ENCODE peak calls at places on chromosomes 12 and 14, in nine cellular contexts. R, P, C, D, M, X, B, H and Z are unnamed samples.

GRCh38 chr12:115437061-115437567 is 753.1 kb upstream of the TBX3 start:
- DNase-seq in X (no peak), M (no peak), R (no peak), C (peak), H (no peak), D (peak), P (no peak), B (peak), Z (no peak)

GRCh38 chr12:123369209-123369608 is 4.6 kb upstream of the SBNO1 start:
- DNase-seq in X (no peak), C (no peak), R (no peak), D (no peak), B (no peak), P (no peak), H (no peak), M (no peak), Z (no peak)

GRCh38 chr14:100899841-100900771 is 3.4 kb downstream of the RTL1 start:
- DNase-seq in P (peak), C (peak), B (no peak), M (no peak), H (no peak), R (no peak), X (no peak), D (peak), Z (no peak)

GRCh38 chr12:6620137-6620884 is 13.1 kb upstream of the CHD4 start:
- DNase-seq in P (peak), M (no peak), B (peak), C (peak), R (no peak), H (no peak), X (no peak), D (no peak), Z (no peak)

GRCh38 chr14:64620910-64621309 is 71.1 kb downstream of the PPP1R36 start:
- DNase-seq in D (no peak), B (no peak), C (no peak), M (no peak), P (no peak), H (no peak), X (no peak), R (no peak), Z (no peak)

GRCh38 chr12:94831081-94831747 is 172.3 kb downstream of the NDUFA12 start:
- DNase-seq in C (no peak), X (no peak), R (no peak), D (no peak), P (no peak), M (no peak), H (no peak), B (no peak), Z (no peak)

GRCh38 chr12:115810166-115810565 is 467.3 kb downstream of the MED13L start:
- DNase-seq in D (no peak), R (no peak), M (no peak), X (no peak), H (no peak), B (no peak), C (no peak), P (no peak), Z (no peak)

GRCh38 chr12:5076761-5077160 is 33.1 kb downstream of the KCNA5 start:
- DNase-seq in C (no peak), B (no peak), M (no peak), H (no peak), D (no peak), R (no peak), P (no peak), X (no peak), Z (no peak)

GRCh38 chr14:24678801-24679247 is 44.8 kb upstream of the GZMB start:
- DNase-seq in B (peak), C (peak), P (peak), X (peak), H (peak), D (peak), M (peak), R (peak), Z (peak)

GRCh38 chr12:90836689-90837088 is 118.3 kb downstream of the CCER1 start:
- DNase-seq in D (no peak), R (no peak), H (no peak), X (no peak), P (no peak), B (peak), M (no peak), C (no peak), Z (no peak)

GRCh38 chr12:1830981-1831930 is 10.9 kb downstream of the LRTM2 start:
- DNase-seq in X (peak), B (peak), D (no peak), P (peak), R (no peak), C (peak), M (no peak), H (no peak), Z (peak)

GRCh38 chr14:21965042-21965441 is 291.4 kb upstream of the OR4E1 start:
- DNase-seq in D (no peak), H (no peak), C (no peak), P (no peak), B (no peak), M (no peak), X (no peak), R (no peak), Z (no peak)

GRCh38 chr14:93619176-93619793 is 169.0 kb downstream of the PRIMA1 start:
- DNase-seq in D (peak), H (peak), B (peak), P (peak), R (peak), X (peak), C (peak), M (peak), Z (peak)

GRCh38 chr12:124030510-124030909 is 57.5 kb downstream of the ZNF664 start:
- DNase-seq in H (no peak), R (peak), X (peak), D (no peak), P (no peak), C (peak), B (peak), M (peak), Z (peak)

GRCh38 chr14:66910306-66910705 is 278.9 kb upstream of the GARIN2 start:
- DNase-seq in D (no peak), H (no peak), C (peak), M (no peak), X (peak), R (no peak), B (no peak), P (no peak), Z (no peak)

GRCh38 chr12:106790020-106790419 is 15.5 kb downstream of the RIC8B start:
- DNase-seq in M (no peak), C (no peak), X (no peak), R (no peak), B (no peak), D (peak), H (no peak), P (no peak), Z (no peak)

GRCh38 chr12:29073631-29074239 is 75.3 kb upstream of the FAR2 start:
- DNase-seq in H (peak), D (peak), M (peak), B (peak), P (no peak), X (peak), C (peak), R (peak), Z (peak)

GRCh38 chr14:54667026-54667744 is 100.3 kb downstream of the SAMD4A start:
- DNase-seq in M (no peak), P (no peak), C (no peak), X (no peak), D (no peak), H (no peak), B (no peak), R (no peak), Z (no peak)

GRCh38 chr14:105168979-105169507 is 467 bp upstream of the JAG2 start:
- DNase-seq in P (peak), C (peak), B (no peak), R (peak), M (no peak), X (no peak), D (peak), H (peak), Z (no peak)

GRCh38 chr12:105315726-105316125 is 14.8 kb upstream of the C12orf75 start:
- DNase-seq in M (no peak), R (no peak), H (no peak), D (no peak), B (no peak), X (no peak), C (no peak), P (no peak), Z (peak)

GRCh38 chr12:78316150-78316549 is 485.5 kb downstream of the NAV3 start:
- DNase-seq in C (no peak), B (no peak), X (no peak), R (no peak), M (no peak), H (no peak), P (peak), D (no peak), Z (no peak)

GRCh38 chr14:61648377-61648776 is 46.9 kb upstream of the HIF1A start:
- DNase-seq in C (no peak), B (no peak), P (no peak), H (no peak), X (no peak), D (no peak), M (no peak), R (no peak), Z (no peak)

GRCh38 chr12:19150273-19150895 is 20.9 kb downstream of the PLEKHA5 start:
- DNase-seq in M (no peak), C (no peak), D (no peak), H (no peak), R (no peak), P (no peak), B (peak), X (no peak), Z (no peak)

GRCh38 chr14:102344485-102344884 is 18.2 kb downstream of the CINP start:
- DNase-seq in H (no peak), X (no peak), R (no peak), M (no peak), P (no peak), D (no peak), C (no peak), B (no peak), Z (no peak)

GRCh38 chr12:91127751-91128150 is 16.5 kb upstream of the LUM start:
- DNase-seq in X (peak), C (peak), R (no peak), P (no peak), D (no peak), M (no peak), B (peak), H (no peak), Z (no peak)

GRCh38 chr12:9405861-9406563 is 197.8 kb upstream of the PZP start:
- DNase-seq in M (no peak), C (no peak), X (no peak), D (no peak), P (no peak), H (no peak), B (no peak), R (no peak), Z (no peak)

GRCh38 chr12:22318122-22318737 is 16.3 kb downstream of the ST8SIA1 start:
- DNase-seq in P (no peak), D (no peak), C (peak), H (no peak), M (no peak), R (no peak), B (peak), X (peak), Z (no peak)

GRCh38 chr14:100323121-100323941 is at the start of gene SLC25A47:
- DNase-seq in R (no peak), B (no peak), H (no peak), C (no peak), X (no peak), D (no peak), M (no peak), P (no peak), Z (no peak)